ENCODE peak calls at places on chromosomes 6 and 20, in eight cellular contexts. C, X, F, M, G, Y, O and E are unnamed samples.

GRCh38 chr6:166046232-166046631 is 121.4 kb downstream of the TBXT start:
- DNase-seq in F (no peak), C (peak; percentile 56), M (peak; percentile 95), Y (no peak), O (peak; percentile 95), G (peak; percentile 96), X (no peak), E (peak; percentile 87)

GRCh38 chr20:41670631-41671030 is 52.5 kb upstream of the CHD6 start:
- DNase-seq in C (no peak), G (no peak), F (no peak), X (no peak), M (no peak), O (no peak), Y (no peak), E (no peak)

GRCh38 chr6:156848123-156848522 is 70.9 kb downstream of the ARID1B start:
- DNase-seq in X (no peak), Y (no peak), F (no peak), G (no peak), C (no peak), M (no peak), O (no peak), E (no peak)

GRCh38 chr6:17045581-17046322 is 56.1 kb upstream of the STMND1 start:
- DNase-seq in X (no peak), G (peak; percentile 69), F (no peak), C (no peak), O (peak; percentile 63), M (peak; percentile 45), Y (no peak), E (peak; percentile 36)

GRCh38 chr6:16762547-16763477 is 1.6 kb upstream of the ATXN1 start:
- DNase-seq in X (peak; percentile 59), F (peak; percentile 63), M (peak; percentile 92), O (peak; percentile 93), C (peak; percentile 77), Y (peak; percentile 61), G (peak; percentile 97), E (peak; percentile 51)

GRCh38 chr6:43758617-43759050 is 11.4 kb upstream of the VEGFA start:
- DNase-seq in M (no peak), F (peak; percentile 70), Y (peak; percentile 66), G (no peak), C (no peak), X (no peak), O (no peak), E (no peak)

GRCh38 chr6:157912326-157912725 is 69.3 kb upstream of the SYNJ2 start:
- DNase-seq in Y (no peak), F (peak; percentile 76), G (peak; percentile 95), M (peak; percentile 87), C (no peak), O (peak; percentile 95), X (no peak), E (peak; percentile 91)

GRCh38 chr6:99603421-99604160 is 3.0 kb upstream of the PRDM13 start:
- DNase-seq in F (peak; percentile 83), Y (peak; percentile 52), X (no peak), C (no peak), O (peak; percentile 6), M (no peak), G (peak; percentile 8), E (no peak)

GRCh38 chr20:50460115-50460607 is 50.0 kb upstream of the PTPN1 start:
- DNase-seq in F (peak; percentile 41), C (no peak), Y (no peak), M (no peak), O (no peak), G (no peak), X (no peak), E (no peak)

GRCh38 chr6:144343736-144344428 is 58.7 kb downstream of the UTRN start:
- DNase-seq in F (no peak), G (no peak), M (no peak), X (peak; percentile 75), O (no peak), Y (no peak), C (no peak), E (no peak)